ENCODE peak calls at places on chromosomes 3 and 15, in five cellular contexts. B, I, L, V and F are unnamed samples.

GRCh38 chr15:67818464-67818863 is 6.8 kb upstream of the SKOR1 start:
- DNase-seq in I (no peak), L (no peak), V (no peak), B (no peak), F (no peak)

GRCh38 chr3:178445139-178445538 is 91.1 kb upstream of the KCNMB2 start:
- DNase-seq in B (no peak), V (no peak), L (no peak), I (no peak), F (no peak)

GRCh38 chr15:34362047-34362773 is 4.8 kb downstream of the LPCAT4 start:
- DNase-seq in V (no peak), B (no peak), L (no peak), I (no peak), F (no peak)

GRCh38 chr3:165201964-165202363 is 5.8 kb upstream of the SLITRK3 start:
- DNase-seq in L (no peak), I (no peak), V (no peak), B (no peak), F (no peak)

GRCh38 chr3:97579365-97579764 is 185.2 kb upstream of the ARL6 start:
- DNase-seq in V (no peak), I (no peak), L (no peak), B (no peak), F (no peak)

GRCh38 chr3:63030666-63031065 is 155.4 kb upstream of the CADPS start:
- DNase-seq in B (no peak), I (no peak), L (no peak), V (no peak), F (no peak)

GRCh38 chr15:97030251-97030650 is 699.8 kb downstream of the NR2F2 start:
- DNase-seq in I (no peak), V (no peak), B (no peak), L (no peak), F (no peak)

GRCh38 chr3:146160964-146161724 is at the start of gene PLOD2:
- DNase-seq in B (peak; percentile 45), L (peak; percentile 56), I (peak; percentile 70), V (peak; percentile 65), F (peak; percentile 65)

GRCh38 chr3:193605876-193606275 is 12.9 kb downstream of the OPA1 start:
- DNase-seq in I (no peak), V (peak; percentile 41), L (peak; percentile 44), B (peak; percentile 61), F (peak; percentile 36)

GRCh38 chr3:107988464-107989156 is 102.2 kb downstream of the CD47 start:
- DNase-seq in V (no peak), L (no peak), B (no peak), I (no peak), F (no peak)

GRCh38 chr3:196117809-196118208 is 35.9 kb upstream of the TFRC start:
- DNase-seq in V (no peak), L (no peak), I (no peak), B (no peak), F (no peak)

GRCh38 chr3:66021731-66022131 is 17.0 kb downstream of the MAGI1 start:
- DNase-seq in B (no peak), L (peak; percentile 32), V (no peak), I (no peak), F (no peak)

GRCh38 chr3:23183731-23184130 is 19.4 kb upstream of the UBE2E2 start:
- DNase-seq in L (peak; percentile 54), V (peak; percentile 38), B (no peak), I (peak; percentile 16), F (peak; percentile 46)

GRCh38 chr15:62494144-62494543 is 329.1 kb upstream of the C2CD4B start:
- DNase-seq in L (no peak), B (no peak), V (no peak), I (no peak), F (no peak)

GRCh38 chr3:159732172-159733111 is 256.2 kb upstream of the IL12A start:
- DNase-seq in V (no peak), L (peak; percentile 50), B (no peak), I (no peak), F (peak; percentile 24)

GRCh38 chr3:129687586-129688125 is 81.2 kb upstream of the PLXND1 start:
- DNase-seq in V (no peak), I (no peak), B (no peak), L (no peak), F (no peak)

GRCh38 chr3:142165194-142165593 is 15.8 kb upstream of the TFDP2 start:
- DNase-seq in L (no peak), I (no peak), B (no peak), V (no peak), F (no peak)

GRCh38 chr3:168990111-168990510 is 673.4 kb downstream of the MECOM start:
- DNase-seq in B (no peak), L (no peak), I (no peak), V (no peak), F (no peak)

GRCh38 chr3:45795882-45796765 is at the start of gene SLC6A20:
- DNase-seq in B (peak; percentile 40), I (no peak), L (no peak), V (no peak), F (peak; percentile 41)

GRCh38 chr15:92696096-92696495 is 40.5 kb upstream of the FAM174B start:
- DNase-seq in I (no peak), V (no peak), B (no peak), L (no peak), F (no peak)

GRCh38 chr3:37751967-37752660 is 109.6 kb upstream of the CTDSPL start:
- DNase-seq in V (no peak), I (no peak), B (no peak), L (no peak), F (no peak)

GRCh38 chr3:83224101-83224868 is 1462.8 kb upstream of the GBE1 start:
- DNase-seq in B (no peak), L (no peak), I (no peak), V (no peak), F (no peak)

GRCh38 chr3:177729939-177730700 is 532.8 kb upstream of the TBL1XR1 start:
- DNase-seq in B (no peak), V (no peak), L (no peak), I (no peak), F (no peak)